ENCODE peak calls at places on chromosomes 11 and 22, in eight cellular contexts. W is NCI-H1092; V is NCI-H460; U is stimulated activated CD4-positive, alpha-beta T cell treated with anti-CD3 and anti-CD28 coated beads, Interleukin-2, amount 100 ng/mL, for 48 hours; D is ELF-1; A is RPMI8226; O is EH; X is NT2/D1. Z is an unnamed sample.

GRCh38 chr11:68979931-68980775 is 633 bp downstream of the MRGPRD start:
- DNase-seq in W (no peak), V (no peak), U (no peak), O (no peak), A (no peak), D (no peak), X (no peak), Z (no peak)

GRCh38 chr22:33699176-33699575 is 221.1 kb downstream of the LARGE1 start:
- DNase-seq in V (no peak), X (no peak), O (no peak), A (no peak), W (no peak), D (no peak), U (no peak), Z (no peak)

GRCh38 chr11:132717824-132718223 is 814.5 kb downstream of the OPCML start:
- DNase-seq in U (no peak), O (no peak), D (no peak), W (no peak), X (no peak), A (no peak), V (no peak), Z (no peak)

GRCh38 chr11:64251986-64252837 is 882 bp downstream of the PLCB3 start:
- DNase-seq in X (no peak), D (no peak), O (peak), W (no peak), V (no peak), A (peak), U (no peak), Z (no peak)

GRCh38 chr11:75534291-75535038 is 8.7 kb upstream of the GDPD5 start:
- DNase-seq in W (no peak), D (no peak), V (no peak), U (no peak), X (no peak), O (no peak), A (peak), Z (no peak)

GRCh38 chr11:58165504-58166106 is 23.3 kb upstream of the OR9Q2 start:
- DNase-seq in O (no peak), X (no peak), D (no peak), V (no peak), W (no peak), U (no peak), A (no peak), Z (peak)

GRCh38 chr22:39908121-39908520 is 7.2 kb downstream of the GRAP2 start:
- DNase-seq in U (no peak), V (no peak), X (no peak), W (no peak), D (no peak), O (no peak), A (no peak), Z (no peak)

GRCh38 chr11:17642980-17643379 is 76.4 kb upstream of the MYOD1 start:
- DNase-seq in O (no peak), A (no peak), V (no peak), U (no peak), W (no peak), X (no peak), D (no peak), Z (no peak)

GRCh38 chr11:67318239-67318555 is 14.9 kb downstream of the SSH3 start:
- DNase-seq in O (no peak), V (no peak), X (no peak), U (no peak), W (no peak), A (no peak), D (no peak), Z (no peak)

GRCh38 chr22:33013531-33014162 is 44.5 kb downstream of the SYN3 start:
- DNase-seq in X (no peak), D (no peak), A (no peak), V (no peak), O (no peak), U (no peak), W (no peak), Z (no peak)

GRCh38 chr22:45649809-45650208 is 21.8 kb upstream of the ATXN10 start:
- DNase-seq in W (no peak), O (no peak), U (no peak), D (no peak), X (no peak), V (no peak), A (no peak), Z (no peak)